ENCODE peak calls at places on chromosomes 7 and 10, in eight cellular contexts. F, T, N, Z, O, H, D and B are unnamed samples.
A peak's percentile ranks its signal among the peaks of the same experiment; 100 is the strongest.

GRCh38 chr7:98278408-98278807 is 3.1 kb upstream of the BRI3 start:
- DNase-seq in O (no peak), F (no peak), T (peak; percentile 42), H (no peak), Z (no peak), D (no peak), N (no peak), B (no peak)

GRCh38 chr7:78450754-78451153 is 652.2 kb downstream of the PHTF2 start:
- DNase-seq in D (no peak), O (no peak), N (no peak), H (no peak), T (peak; percentile 25), Z (no peak), F (no peak), B (no peak)

GRCh38 chr10:129956902-129957673 is 7.0 kb downstream of the EBF3 start:
- DNase-seq in F (no peak), Z (no peak), H (peak; percentile 35), O (no peak), T (peak; percentile 77), N (no peak), D (no peak), B (no peak)

GRCh38 chr10:4344544-4344994 is 481.4 kb upstream of the AKR1E2 start:
- DNase-seq in H (no peak), T (peak; percentile 97), D (no peak), F (no peak), N (no peak), O (peak; percentile 79), Z (peak; percentile 100), B (no peak)

GRCh38 chr10:114551310-114551972 is 106.6 kb downstream of the ABLIM1 start:
- DNase-seq in N (no peak), D (no peak), H (peak; percentile 94), Z (peak; percentile 22), T (no peak), F (no peak), O (peak; percentile 69), B (peak; percentile 94)

GRCh38 chr7:63027075-63027474 is 971.6 kb upstream of the ZNF722 start:
- DNase-seq in D (no peak), Z (no peak), F (no peak), O (no peak), T (no peak), H (no peak), N (no peak), B (no peak)

GRCh38 chr7:94244760-94245159 is 149.9 kb upstream of the COL1A2 start:
- DNase-seq in O (no peak), F (no peak), N (no peak), Z (no peak), H (no peak), D (no peak), T (peak; percentile 17), B (no peak)

GRCh38 chr7:134254311-134254710 is 62.4 kb downstream of the SLC35B4 start:
- DNase-seq in O (no peak), F (no peak), T (peak; percentile 13), D (no peak), N (no peak), H (no peak), Z (peak; percentile 2), B (no peak)

GRCh38 chr10:70052462-70053211 is at the start of gene MACROH2A2:
- DNase-seq in D (peak; percentile 57), F (peak; percentile 82), Z (peak; percentile 72), O (peak; percentile 62), T (peak; percentile 69), N (no peak), H (peak; percentile 61), B (peak; percentile 67)

GRCh38 chr7:2224934-2225333 is 7.8 kb downstream of the MAD1L1 start:
- DNase-seq in F (no peak), N (no peak), T (peak; percentile 36), Z (no peak), O (no peak), H (no peak), D (no peak), B (no peak)

GRCh38 chr7:12322287-12322902 is 81.3 kb downstream of the VWDE start:
- DNase-seq in F (no peak), N (peak; percentile 57), Z (peak; percentile 33), H (no peak), T (peak; percentile 44), D (peak; percentile 42), O (no peak), B (peak; percentile 48)

GRCh38 chr7:20784311-20785210 is 2.1 kb downstream of the SP8 start:
- DNase-seq in D (no peak), O (no peak), F (peak; percentile 68), H (peak; percentile 76), N (no peak), Z (no peak), T (no peak), B (peak; percentile 28)

GRCh38 chr7:149559711-149560110 is 62.1 kb upstream of the ZNF746 start:
- DNase-seq in O (no peak), D (no peak), Z (peak; percentile 54), N (no peak), H (no peak), T (peak; percentile 97), F (no peak), B (no peak)

GRCh38 chr10:76085773-76086570 is 654.5 kb downstream of the LRMDA start:
- DNase-seq in Z (no peak), D (no peak), N (no peak), H (no peak), O (no peak), F (no peak), T (peak; percentile 47), B (no peak)

GRCh38 chr10:46542567-46543323 is 13.7 kb downstream of the GPRIN2 start:
- DNase-seq in N (no peak), O (peak; percentile 7), Z (no peak), H (no peak), T (no peak), D (no peak), F (peak; percentile 0), B (no peak)

GRCh38 chr10:80472234-80473095 is 18.4 kb downstream of the TSPAN14 start:
- DNase-seq in H (no peak), Z (peak; percentile 79), O (no peak), N (no peak), D (no peak), F (no peak), T (no peak), B (no peak)